ENCODE peak calls at places on chromosomes 7 and 10, in six cellular contexts. A is left ventricle myocardium inferior, E is PC-9, K is left lung, L is body of pancreas, Z is uterus. T is an unnamed sample.

GRCh38 chr7:1975581-1975980 is 257.2 kb downstream of the MAD1L1 start:
- DNase-seq in K (peak), L (no peak), E (no peak), Z (no peak), A (no peak), T (no peak)

GRCh38 chr10:86304436-86304835 is 62.2 kb downstream of the GRID1 start:
- DNase-seq in K (no peak), E (no peak), A (no peak), L (no peak), Z (no peak), T (no peak)

GRCh38 chr10:119498889-119499864 is 43.3 kb downstream of the RGS10 start:
- DNase-seq in A (no peak), Z (no peak), E (no peak), L (no peak), K (no peak), T (no peak)

GRCh38 chr7:22860784-22861482 is 38.3 kb upstream of the TOMM7 start:
- DNase-seq in A (no peak), K (no peak), Z (no peak), E (no peak), L (no peak), T (peak)

GRCh38 chr7:32154797-32155196 is 84.6 kb upstream of the PDE1C start:
- DNase-seq in K (no peak), A (peak), L (peak), Z (peak), E (no peak), T (no peak)

GRCh38 chr7:34361663-34362250 is 296.3 kb upstream of the NPSR1 start:
- DNase-seq in Z (no peak), E (no peak), A (no peak), L (no peak), K (no peak), T (no peak)

GRCh38 chr7:52940511-52940910 is 94.9 kb upstream of the POM121L12 start:
- DNase-seq in L (no peak), E (no peak), Z (no peak), A (no peak), K (no peak), T (no peak)

GRCh38 chr7:82264752-82265305 is 178.7 kb downstream of the CACNA2D1 start:
- DNase-seq in Z (no peak), L (no peak), A (no peak), E (no peak), K (no peak), T (no peak)

GRCh38 chr10:87079106-87079836 is 15.4 kb downstream of the GLUD1 start:
- DNase-seq in E (no peak), L (no peak), Z (no peak), A (no peak), K (no peak), T (no peak)

GRCh38 chr7:56079450-56080185 is 13.1 kb downstream of the PHKG1 start:
- DNase-seq in A (peak), Z (peak), E (no peak), L (peak), K (no peak), T (no peak)
- TF ChIP-seq CTCF in A (peak), Z (peak), E (no peak), L (peak), K (no peak), T (no peak)

GRCh38 chr7:5217396-5217795 is 27.4 kb downstream of the WIPI2 start:
- DNase-seq in Z (no peak), K (peak), A (no peak), E (no peak), L (peak), T (no peak)

GRCh38 chr7:5216931-5217330 is 26.9 kb downstream of the WIPI2 start:
- DNase-seq in K (peak), L (no peak), E (no peak), A (no peak), Z (no peak), T (no peak)

GRCh38 chr7:5218564-5219360 is 28.7 kb downstream of the WIPI2 start:
- DNase-seq in L (peak), E (no peak), Z (no peak), A (no peak), K (peak), T (peak)

GRCh38 chr7:5215313-5215712 is 25.3 kb downstream of the WIPI2 start:
- DNase-seq in L (no peak), Z (no peak), K (peak), A (no peak), E (no peak), T (no peak)

GRCh38 chr7:5217851-5218331 is 27.9 kb downstream of the WIPI2 start:
- DNase-seq in Z (no peak), L (no peak), E (no peak), K (peak), A (no peak), T (peak)
- H3K4me3 ChIP-seq in Z (no peak), L (no peak), E (no peak), K (no peak), A (no peak), T (peak)

GRCh38 chr10:132632091-132632561 is 94.5 kb downstream of the INPP5A start:
- DNase-seq in L (peak), E (no peak), K (peak), Z (peak), A (peak), T (no peak)

GRCh38 chr10:132632851-132633684 is 95.5 kb downstream of the INPP5A start:
- DNase-seq in A (peak), K (peak), L (peak), Z (peak), E (no peak), T (no peak)

GRCh38 chr10:132634947-132635271 is 97.3 kb downstream of the INPP5A start:
- DNase-seq in L (no peak), Z (no peak), E (no peak), A (no peak), K (no peak), T (no peak)

GRCh38 chr10:132636358-132636757 is 98.8 kb downstream of the INPP5A start:
- DNase-seq in E (no peak), K (no peak), L (peak), Z (peak), A (peak), T (no peak)

DNA sequence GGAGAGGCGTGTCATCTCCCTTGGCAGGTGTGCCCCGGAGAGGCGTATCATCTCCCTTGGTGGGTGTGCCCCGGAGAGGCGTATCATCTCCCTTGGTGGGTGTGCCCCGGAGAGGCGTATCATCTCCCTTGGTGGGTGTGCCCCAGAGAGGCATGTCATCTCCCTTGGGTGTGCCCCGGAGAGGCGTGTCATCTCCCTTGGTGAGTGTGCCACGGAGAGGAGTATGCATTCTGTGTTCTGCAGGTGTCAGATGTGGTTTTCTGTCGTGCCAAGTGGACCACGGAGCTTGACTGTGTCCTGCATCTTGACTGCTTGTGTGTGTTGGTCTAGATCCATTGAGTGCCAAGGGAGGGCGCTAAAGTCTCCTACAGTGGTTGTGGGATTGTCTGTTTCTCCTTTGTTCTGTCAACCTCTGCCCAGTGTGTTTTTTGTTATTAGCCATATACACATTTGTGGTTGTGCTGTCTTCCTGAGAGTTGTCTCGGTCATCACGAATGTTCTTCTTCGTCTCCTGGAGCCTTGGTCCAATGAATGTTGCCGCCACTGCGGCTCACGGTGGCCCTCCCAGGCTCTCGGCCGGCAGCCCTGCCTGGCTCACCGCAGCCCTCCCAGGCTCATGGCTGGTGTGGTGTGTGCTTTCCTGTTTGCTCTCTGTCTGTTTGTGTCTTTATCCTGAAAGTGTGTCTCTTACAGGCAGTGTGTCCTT is 96.8 kb downstream of the INPP5A start:
- DNase-seq in E (no peak), K (no peak), L (peak), A (peak), Z (peak), T (peak)
- TF ChIP-seq CTCF in E (no peak), K (no peak), L (no peak), A (no peak), Z (no peak), T (peak)

GRCh38 chr10:55237462-55237861 is 436.4 kb upstream of the PCDH15 start:
- DNase-seq in K (no peak), E (no peak), L (no peak), A (no peak), Z (no peak), T (no peak)

GRCh38 chr10:55242544-55242943 is 441.5 kb upstream of the PCDH15 start:
- DNase-seq in A (no peak), L (no peak), Z (no peak), K (no peak), E (no peak), T (no peak)
- H3K4me3 ChIP-seq in A (no peak), L (no peak), Z (no peak), K (no peak), E (no peak), T (no peak)

DNA sequence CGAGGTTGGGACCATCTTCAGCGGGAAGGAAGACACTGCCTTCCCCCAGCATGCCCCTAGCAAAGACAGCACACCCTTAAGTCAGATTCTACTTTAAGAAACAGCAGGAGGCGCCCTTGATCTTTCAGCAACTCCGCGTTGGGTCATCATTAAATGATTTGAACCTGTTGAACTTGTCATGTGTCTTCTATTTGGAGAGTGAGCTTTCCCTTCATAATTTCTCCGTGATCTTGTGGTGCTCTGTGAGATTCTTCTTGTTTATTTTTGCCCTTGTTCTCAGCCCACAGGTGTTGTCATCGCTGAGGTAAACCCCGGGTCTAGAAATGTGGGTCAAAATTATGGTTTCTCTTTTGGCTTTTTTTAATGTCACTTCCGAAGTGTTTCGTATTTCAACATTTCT is 49.5 kb upstream of the PITRM1 start:
- DNase-seq in E (peak), L (no peak), A (no peak), K (no peak), Z (no peak), T (peak)
- TF ChIP-seq CTCF in E (no peak), L (no peak), A (peak), K (no peak), Z (no peak), T (peak)

DNA sequence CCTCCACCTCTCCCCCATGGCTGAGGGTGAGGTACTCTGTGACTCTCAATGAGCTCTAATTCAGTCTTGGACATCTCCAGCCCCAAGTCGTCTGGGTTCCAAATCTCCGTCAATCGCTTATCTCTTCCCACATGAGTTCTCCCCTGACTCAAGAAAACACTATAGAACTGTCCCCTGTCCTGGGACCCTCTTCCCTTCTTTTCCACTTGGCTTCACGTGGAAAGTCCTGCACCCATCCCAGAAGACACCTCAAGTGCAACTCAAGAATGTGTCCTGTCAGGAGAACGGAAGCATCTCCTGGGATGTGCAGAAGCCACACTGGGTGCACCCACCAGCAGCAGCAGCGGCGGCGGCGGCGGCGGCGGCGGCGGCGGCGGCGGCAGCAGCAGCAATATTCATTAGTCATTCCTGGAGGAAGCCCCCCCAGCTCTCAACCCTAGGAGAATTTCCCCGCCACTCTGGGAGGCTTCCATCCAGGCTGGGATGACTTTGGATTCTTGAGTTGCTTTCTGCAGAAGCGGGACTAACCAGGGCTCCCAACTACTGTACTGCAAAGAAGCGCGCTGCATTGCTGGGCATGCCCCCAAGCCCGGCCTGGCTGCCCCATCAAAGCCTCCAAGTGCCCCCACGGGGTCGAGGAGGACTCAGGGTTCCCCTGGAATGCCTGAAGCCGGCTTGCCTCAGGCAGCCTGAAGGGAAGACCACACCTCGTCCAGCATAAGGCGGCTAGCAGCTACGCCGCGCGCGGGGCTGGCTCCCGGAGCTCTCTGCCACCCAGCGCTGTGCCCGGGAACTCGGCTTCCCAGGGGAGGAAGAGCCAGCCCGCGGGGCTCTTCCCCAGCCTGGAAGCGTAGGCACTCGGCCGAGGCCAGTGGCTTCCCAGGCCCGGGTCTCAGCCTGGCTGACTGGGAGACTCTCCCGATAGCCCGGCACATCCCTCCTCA is 1.0 kb downstream of the CRTAC1 start:
- DNase-seq in K (no peak), L (peak), Z (no peak), E (no peak), A (no peak), T (no peak)
- H3K4me3 ChIP-seq in K (peak), L (no peak), Z (peak), E (no peak), A (peak), T (no peak)

GRCh38 chr10:24394479-24395190 is 185.7 kb downstream of the KIAA1217 start:
- DNase-seq in E (no peak), Z (no peak), K (no peak), L (no peak), A (no peak), T (no peak)
- TF ChIP-seq CTCF in E (no peak), Z (no peak), K (no peak), L (no peak), A (no peak), T (no peak)

T was measured in GM12865.